ENCODE peak calls at places on chromosome 13, in eight cellular contexts. S is tibial nerve, J is ovary, Z is type B pancreatic cell, E is natural killer cell, Q is B cell, X is prostate gland, P is breast epithelium. A is an unnamed sample.
A peak's percentile ranks its signal among the peaks of the same experiment; 100 is the strongest.

GRCh38 chr13:21043898-21044297 is 17.5 kb downstream of the LATS2 start:
- DNase-seq in Q (no peak), P (no peak), J (no peak), Z (no peak), S (no peak), E (no peak), X (no peak), A (no peak)

GRCh38 chr13:30696278-30697176 is 38.8 kb upstream of the ALOX5AP start:
- DNase-seq in Z (peak; percentile 62), X (no peak), Q (no peak), P (no peak), S (no peak), J (no peak), E (no peak), A (no peak)

GRCh38 chr13:107669356-107669755 is 546.0 kb downstream of the LIG4 start:
- DNase-seq in Z (no peak), S (no peak), Q (no peak), X (no peak), P (no peak), J (no peak), E (no peak), A (no peak)

GRCh38 chr13:76822691-76823267 is 63.4 kb downstream of the KCTD12 start:
- DNase-seq in J (no peak), X (no peak), P (no peak), S (no peak), Z (no peak), Q (no peak), E (no peak), A (no peak)

GRCh38 chr13:112994084-112994780 is 25.2 kb downstream of the MCF2L start:
- DNase-seq in J (no peak), Q (no peak), Z (no peak), X (no peak), E (no peak), P (no peak), S (no peak), A (no peak)

GRCh38 chr13:109729031-109729870 is 57.1 kb downstream of the IRS2 start:
- DNase-seq in J (no peak), Q (no peak), S (no peak), P (no peak), Z (no peak), E (no peak), X (no peak), A (no peak)

GRCh38 chr13:46160474-46161066 is 21.4 kb downstream of the LCP1 start:
- DNase-seq in S (no peak), Q (no peak), Z (no peak), P (no peak), X (no peak), J (no peak), E (no peak), A (no peak)

GRCh38 chr13:109783815-109784589 is 2.4 kb downstream of the IRS2 start:
- DNase-seq in Q (no peak), Z (no peak), J (peak; percentile 21), P (no peak), S (no peak), X (no peak), E (peak; percentile 27), A (no peak)

GRCh38 chr13:41136396-41137031 is 3.9 kb upstream of the KBTBD6 start:
- DNase-seq in Q (no peak), S (no peak), J (no peak), E (no peak), P (no peak), Z (no peak), X (no peak), A (no peak)

GRCh38 chr13:62875118-62875640 is 1459.5 kb upstream of the PCDH20 start:
- DNase-seq in X (no peak), Z (no peak), P (no peak), J (no peak), E (no peak), Q (no peak), S (no peak), A (no peak)

GRCh38 chr13:93716623-93717022 is 490.0 kb downstream of the GPC6 start:
- DNase-seq in J (no peak), X (no peak), S (no peak), Z (no peak), P (no peak), E (no peak), Q (no peak), A (no peak)

GRCh38 chr13:25203256-25203794 is 31.2 kb upstream of the AMER2 start:
- DNase-seq in E (no peak), S (no peak), P (no peak), Q (no peak), J (no peak), Z (no peak), X (no peak), A (no peak)

GRCh38 chr13:110714798-110715394 is 1.4 kb downstream of the ING1 start:
- DNase-seq in Q (peak; percentile 57), E (peak; percentile 50), S (peak; percentile 41), P (peak; percentile 61), J (peak; percentile 66), Z (peak; percentile 73), X (peak; percentile 51), A (peak; percentile 31)

GRCh38 chr13:109402976-109403375 is 383.4 kb downstream of the IRS2 start:
- DNase-seq in S (no peak), Z (no peak), Q (no peak), P (no peak), E (no peak), X (no peak), J (no peak), A (no peak)

DNA sequence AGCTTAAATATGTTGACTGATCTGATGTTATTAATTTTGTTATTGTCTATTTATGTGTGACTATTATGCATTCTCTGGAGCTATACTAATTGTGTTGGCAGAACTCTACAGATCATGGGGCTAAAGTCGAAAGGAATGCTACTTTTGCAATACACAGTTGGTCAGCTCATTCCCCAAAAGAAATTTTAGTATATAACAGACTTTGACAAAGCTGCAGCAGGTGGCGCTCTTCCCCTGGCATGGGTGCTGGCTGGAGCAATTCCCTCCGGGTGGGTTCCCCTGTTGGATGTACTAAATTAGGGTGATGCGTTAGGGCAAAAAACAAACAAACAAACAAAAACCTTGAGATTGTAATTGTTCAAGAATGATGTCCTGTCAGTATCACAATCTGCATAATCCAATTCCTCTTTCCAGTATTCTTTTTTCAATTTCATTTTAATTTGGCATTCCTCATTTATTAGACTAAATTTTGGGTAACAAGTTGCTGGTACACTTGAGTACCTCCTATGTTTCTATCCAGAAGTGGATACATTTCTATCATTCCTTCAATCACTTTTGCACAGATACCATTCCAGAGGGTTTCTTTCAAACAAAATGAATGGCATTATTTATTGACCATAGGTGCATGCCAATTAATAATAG is 322.8 kb upstream of the EDNRB start:
- DNase-seq in Q (no peak), J (no peak), E (no peak), P (no peak), X (no peak), Z (no peak), S (no peak), A (no peak)
- TF ChIP-seq CTCF in Q (peak; percentile 39), J (no peak), E (no peak), P (no peak), X (no peak), Z (peak; percentile 81), S (no peak), A (no peak)

GRCh38 chr13:100517135-100517534 is 71.5 kb downstream of the GGACT start:
- DNase-seq in E (no peak), X (no peak), S (no peak), Z (no peak), J (no peak), Q (no peak), P (no peak), A (no peak)
- TF ChIP-seq CTCF in E (no peak), X (no peak), S (no peak), Z (no peak), J (no peak), Q (no peak), P (no peak), A (no peak)

GRCh38 chr13:47327856-47328255 is 431.0 kb upstream of the HTR2A start:
- DNase-seq in X (no peak), Z (no peak), E (no peak), S (no peak), Q (no peak), P (no peak), J (no peak), A (no peak)

GRCh38 chr13:47334173-47334572 is 437.3 kb upstream of the HTR2A start:
- DNase-seq in E (no peak), X (no peak), Z (no peak), P (no peak), Q (no peak), S (no peak), J (no peak), A (no peak)

GRCh38 chr13:47337781-47338507 is 441.1 kb upstream of the HTR2A start:
- DNase-seq in Q (no peak), S (no peak), J (no peak), X (no peak), E (no peak), Z (no peak), P (no peak), A (no peak)

GRCh38 chr13:47330031-47330430 is 433.2 kb upstream of the HTR2A start:
- DNase-seq in J (no peak), P (no peak), Q (no peak), S (no peak), E (no peak), X (no peak), Z (no peak), A (no peak)

DNA sequence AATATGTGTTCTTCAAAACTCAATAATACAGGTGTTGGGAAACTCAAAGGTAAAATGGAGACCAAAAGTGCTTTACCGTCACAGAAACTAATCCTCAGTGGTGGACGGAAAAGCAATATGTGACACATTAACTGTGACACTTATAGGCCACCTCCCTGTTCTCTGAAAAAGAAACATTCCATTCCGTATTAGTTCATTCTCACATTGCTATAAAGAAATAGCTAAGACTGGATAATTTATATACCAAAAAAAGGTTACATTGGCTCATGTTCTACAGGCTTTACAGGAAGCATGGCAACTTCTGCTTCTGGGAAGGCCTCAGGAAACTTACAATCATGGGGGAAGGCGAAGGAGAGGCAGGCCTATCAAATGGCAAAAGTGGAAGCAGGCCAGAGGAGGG is 435.3 kb upstream of the HTR2A start:
- DNase-seq in Q (no peak), J (no peak), Z (no peak), P (no peak), E (no peak), S (no peak), X (no peak), A (no peak)
- TF ChIP-seq CTCF in Q (no peak), J (no peak), Z (no peak), P (no peak), E (no peak), S (no peak), X (no peak), A (no peak)

GRCh38 chr13:53311561-53311960 is 282.9 kb downstream of the OLFM4 start:
- DNase-seq in Q (no peak), P (no peak), X (no peak), E (no peak), S (no peak), Z (no peak), J (no peak), A (no peak)
- TF ChIP-seq CTCF in Q (no peak), P (no peak), X (no peak), E (no peak), S (no peak), Z (peak; percentile 52), J (no peak), A (no peak)

GRCh38 chr13:36519432-36519831 is 87.1 kb downstream of the CCNA1 start:
- DNase-seq in S (no peak), J (no peak), Z (no peak), P (no peak), Q (no peak), E (no peak), X (no peak), A (no peak)
- TF ChIP-seq CTCF in S (no peak), J (no peak), Z (no peak), P (no peak), Q (no peak), E (no peak), X (no peak), A (no peak)

A was measured in omental fat pad.